ENCODE peak calls at places on chromosomes 4 and X, in nine cellular contexts. L, R, I, G, K, W, S, B and H are unnamed samples.

GRCh38 chr4:147371661-147372060 is 109.2 kb upstream of the EDNRA start:
- DNase-seq in L (no peak), R (no peak), I (no peak), G (no peak), K (no peak), W (no peak), S (no peak), B (peak; percentile 61), H (no peak)

GRCh38 chr4:109754093-109754857 is 24.4 kb upstream of the PLA2G12A start:
- DNase-seq in L (no peak), R (no peak), I (no peak), G (no peak), K (no peak), W (no peak), S (no peak), B (no peak), H (no peak)

GRCh38 chrX:149825424-149825823 is 43.7 kb downstream of the MAGEA9 start:
- DNase-seq in L (no peak), R (peak; percentile 43), I (no peak), G (peak; percentile 65), K (no peak), W (no peak), S (peak; percentile 54), B (peak; percentile 22), H (no peak)

GRCh38 chrX:129933700-129934099 is 27.7 kb downstream of the UTP14A start:
- DNase-seq in L (no peak), R (no peak), I (no peak), G (no peak), K (no peak), W (no peak), S (no peak), B (no peak), H (peak; percentile 20)

GRCh38 chrX:53445977-53446376 is 11.8 kb upstream of the HSD17B10 start:
- DNase-seq in L (no peak), R (peak; percentile 60), I (no peak), G (peak; percentile 61), K (no peak), W (no peak), S (peak; percentile 68), B (peak; percentile 38), H (no peak)

GRCh38 chr4:113574636-113575103 is 186.9 kb downstream of the CAMK2D start:
- DNase-seq in L (no peak), R (peak; percentile 3), I (no peak), G (no peak), K (no peak), W (no peak), S (no peak), B (peak; percentile 59), H (no peak)

GRCh38 chr4:21882050-21882839 is 66.3 kb downstream of the KCNIP4 start:
- DNase-seq in L (no peak), R (no peak), I (no peak), G (no peak), K (no peak), W (no peak), S (no peak), B (peak; percentile 21), H (no peak)

GRCh38 chr4:97016186-97016945 is 1126.9 kb downstream of the STPG2 start:
- DNase-seq in L (no peak), R (no peak), I (no peak), G (no peak), K (no peak), W (no peak), S (no peak), B (no peak), H (no peak)

GRCh38 chr4:111992604-111993151 is 152.6 kb upstream of the FAM241A start:
- DNase-seq in L (no peak), R (no peak), I (no peak), G (no peak), K (no peak), W (no peak), S (no peak), B (no peak), H (no peak)

DNA sequence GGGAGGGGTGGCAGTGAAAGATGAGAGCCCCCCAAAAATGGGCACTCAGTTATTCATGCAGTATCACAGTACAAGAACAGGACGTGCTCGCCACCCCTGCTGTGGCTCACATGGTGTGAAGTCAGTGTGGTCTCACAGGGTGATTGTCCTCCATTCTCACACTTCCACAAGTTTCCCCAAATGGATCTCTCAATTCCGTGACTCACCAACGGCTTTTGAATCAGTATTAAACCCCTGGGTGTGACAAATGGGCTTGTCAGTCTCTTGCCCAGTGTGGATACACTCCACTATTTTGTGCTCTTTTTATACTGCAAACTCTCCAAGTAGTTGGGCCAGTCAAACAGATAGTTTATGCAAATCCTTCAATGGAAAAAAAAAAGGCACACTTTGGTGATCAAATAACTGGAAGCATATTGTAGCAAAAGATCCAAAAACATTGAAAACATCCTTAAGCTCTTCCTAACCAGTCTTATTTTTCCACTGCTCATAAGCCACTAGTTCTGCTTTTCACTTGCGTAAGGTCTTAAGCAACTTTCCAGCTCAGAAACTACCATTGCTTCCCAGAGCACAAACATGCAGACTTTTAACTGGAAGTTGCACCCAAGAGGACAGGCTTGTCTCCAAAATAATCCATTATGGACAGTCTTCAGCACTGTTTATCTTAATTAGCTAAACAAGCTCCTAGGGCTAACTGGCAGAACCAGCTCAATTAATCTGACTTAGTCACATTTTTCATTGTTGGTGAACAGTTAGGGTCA is 365.7 kb downstream of the PPP3CA start:
- DNase-seq in L (no peak), R (no peak), I (no peak), G (no peak), K (no peak), W (no peak), S (no peak), B (no peak), H (no peak)
- H3K27ac ChIP-seq in L (no peak overlapping the region), R (no peak overlapping the region), I (peak overlapping the region; percentile 60), G (no peak overlapping the region), K (no peak overlapping the region), W (peak overlapping the region; percentile 68), S (no peak overlapping the region), B (no peak overlapping the region), H (no peak overlapping the region)

GRCh38 chr4:185933078-185933581 is 121.1 kb upstream of the SORBS2 start:
- DNase-seq in L (no peak), R (no peak), I (no peak), G (no peak), K (peak; percentile 27), W (no peak), S (no peak), B (peak; percentile 98), H (no peak)

GRCh38 chr4:185931375-185931774 is 119.4 kb upstream of the SORBS2 start:
- DNase-seq in L (no peak), R (no peak), I (no peak), G (no peak), K (no peak), W (no peak), S (no peak), B (no peak), H (no peak)

GRCh38 chr4:185928761-185929455 is 116.9 kb upstream of the SORBS2 start:
- DNase-seq in L (no peak), R (no peak), I (no peak), G (no peak), K (no peak), W (no peak), S (no peak), B (no peak), H (no peak)

GRCh38 chr4:185932491-185932890 is 120.5 kb upstream of the SORBS2 start:
- DNase-seq in L (no peak), R (peak; percentile 47), I (no peak), G (no peak), K (no peak), W (no peak), S (no peak), B (peak; percentile 63), H (no peak)

DNA sequence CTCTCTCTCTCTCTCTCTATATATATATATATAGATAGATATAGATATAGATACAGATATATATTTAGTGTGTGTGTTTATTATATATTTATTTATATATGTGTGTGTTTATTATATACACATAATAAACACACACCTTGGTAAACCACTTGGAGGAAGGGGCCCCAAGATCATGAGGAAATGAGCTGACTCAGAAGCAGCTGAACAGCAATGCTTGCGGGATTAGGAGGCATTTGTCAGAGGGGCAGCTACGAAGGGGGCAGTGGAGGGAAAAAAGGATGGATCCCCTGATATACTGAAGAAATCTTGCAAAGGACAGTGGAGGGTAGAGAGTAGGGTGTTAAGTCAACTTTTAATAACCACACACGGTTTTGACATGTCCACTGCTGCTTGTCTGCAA is 120.0 kb upstream of the SORBS2 start:
- DNase-seq in L (no peak), R (no peak), I (no peak), G (no peak), K (no peak), W (no peak), S (no peak), B (peak; percentile 51), H (no peak)
- H3K27ac ChIP-seq in L (no peak overlapping the region), R (no peak overlapping the region), I (peak overlapping the region; percentile 0), G (no peak overlapping the region), K (no peak overlapping the region), W (no peak overlapping the region), S (no peak overlapping the region), B (peak overlapping the region; percentile 94), H (no peak overlapping the region)

DNA sequence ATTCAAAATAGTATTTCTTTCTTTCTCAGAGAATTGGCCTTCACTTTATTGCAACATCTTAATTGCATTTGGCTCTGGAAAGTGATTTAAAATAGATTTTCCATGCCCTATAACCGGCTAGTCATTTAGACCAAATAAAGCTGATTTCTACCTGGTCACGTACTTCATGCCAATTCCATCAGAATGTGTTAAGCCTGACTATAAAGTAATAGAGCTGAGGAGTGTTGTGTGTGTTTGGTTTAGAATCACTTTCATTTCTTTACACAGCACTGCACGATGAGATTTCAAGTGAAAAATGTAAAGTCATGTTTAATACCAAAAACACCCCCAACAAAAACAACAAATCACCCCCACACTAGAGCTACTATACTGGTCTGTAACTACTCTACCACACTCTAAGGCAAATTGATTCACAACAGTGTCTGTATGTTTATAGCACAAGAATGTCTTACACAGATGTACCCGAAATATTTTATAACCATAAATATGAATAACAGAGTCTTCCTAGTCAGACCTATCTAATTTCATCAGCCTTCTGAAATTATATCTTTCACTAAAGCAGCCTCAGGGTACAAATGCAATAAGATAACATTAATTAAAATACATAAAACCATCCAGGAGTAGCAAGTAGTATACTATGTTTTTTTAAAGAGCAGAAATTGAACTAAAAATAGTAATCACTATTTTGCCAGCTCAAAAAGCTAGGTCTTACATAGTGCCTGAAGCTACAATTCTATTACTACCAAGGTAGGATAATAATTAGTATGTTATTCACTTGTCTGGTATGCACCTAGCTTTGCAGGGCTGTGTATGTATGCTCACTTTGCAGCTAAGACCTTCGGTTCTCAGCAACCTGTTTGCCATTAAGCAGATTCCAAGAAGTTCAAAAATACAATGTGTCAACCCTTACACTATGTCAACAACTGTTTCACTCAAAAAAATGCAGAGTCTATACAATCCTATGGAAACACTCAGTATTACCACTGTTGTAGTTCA is 28.4 kb downstream of the APBB2 start:
- DNase-seq in L (no peak), R (no peak), I (no peak), G (no peak), K (no peak), W (no peak), S (no peak), B (no peak), H (no peak)
- H3K27ac ChIP-seq in L (peak overlapping the region; percentile 72), R (no peak overlapping the region), I (peak overlapping the region; percentile 46), G (no peak overlapping the region), K (no peak overlapping the region), W (no peak overlapping the region), S (no peak overlapping the region), B (peak overlapping the region; percentile 43), H (no peak overlapping the region)

DNA sequence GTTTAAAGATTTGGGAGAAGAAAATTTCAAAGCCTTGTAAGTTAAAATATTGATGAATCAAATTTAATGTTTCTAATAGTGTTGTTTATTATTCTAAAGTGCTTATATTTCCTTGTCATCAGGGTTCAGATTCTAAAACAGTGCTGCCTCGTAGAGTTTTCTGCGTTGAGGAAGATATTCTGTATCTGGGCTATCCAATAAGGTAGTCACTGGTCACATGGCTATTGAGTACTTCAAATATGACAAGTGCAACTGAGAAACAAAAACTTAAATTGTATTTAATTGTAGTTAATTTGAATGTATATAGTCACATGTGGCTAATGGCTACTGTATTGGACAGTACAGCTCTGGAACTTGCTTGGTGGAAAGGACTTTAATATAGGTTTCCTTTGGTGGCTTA is 1.1 kb downstream of the ALB start:
- DNase-seq in L (no peak), R (no peak), I (no peak), G (no peak), K (no peak), W (no peak), S (no peak), B (no peak), H (no peak)
- H3K27ac ChIP-seq in L (no peak overlapping the region), R (no peak overlapping the region), I (no peak overlapping the region), G (peak overlapping the region; percentile 55), K (no peak overlapping the region), W (no peak overlapping the region), S (no peak overlapping the region), B (no peak overlapping the region), H (no peak overlapping the region)